ENCODE peak calls at places on chromosomes 7 and 10, in five cellular contexts. One of them, this sample, is unnamed.

GRCh38 chr10:44978570-44979280 is at the start of gene DEPP1:
- DNase-seq in dorsolateral prefrontal cortex: peak
- DNase-seq in neuronal stem cell: no peak
- DNase-seq in WTC11: peak
- DNase-seq in GM13976: peak
- DNase-seq in this sample: peak

GRCh38 chr7:46089281-46089680 is 168.2 kb upstream of the IGFBP3 start:
- DNase-seq in dorsolateral prefrontal cortex: no peak
- DNase-seq in GM13976: no peak
- DNase-seq in WTC11: no peak
- DNase-seq in neuronal stem cell: no peak
- DNase-seq in this sample: no peak

GRCh38 chr7:44384586-44385383 is 59.4 kb upstream of the CAMK2B start:
- DNase-seq in dorsolateral prefrontal cortex: no peak
- DNase-seq in neuronal stem cell: no peak
- DNase-seq in WTC11: no peak
- DNase-seq in GM13976: no peak
- DNase-seq in this sample: no peak

GRCh38 chr7:3722396-3722846 is 421.4 kb downstream of the SDK1 start:
- DNase-seq in GM13976: no peak
- DNase-seq in dorsolateral prefrontal cortex: no peak
- DNase-seq in WTC11: peak
- DNase-seq in neuronal stem cell: peak
- DNase-seq in this sample: no peak

GRCh38 chr10:119502214-119502613 is 40.3 kb downstream of the RGS10 start:
- DNase-seq in dorsolateral prefrontal cortex: no peak
- DNase-seq in neuronal stem cell: no peak
- DNase-seq in WTC11: no peak
- DNase-seq in GM13976: peak
- DNase-seq in this sample: peak

GRCh38 chr10:127906548-127907377 is at the start of gene PTPRE:
- DNase-seq in GM13976: peak
- DNase-seq in neuronal stem cell: peak
- DNase-seq in dorsolateral prefrontal cortex: peak
- DNase-seq in WTC11: peak
- DNase-seq in this sample: peak

GRCh38 chr10:133379152-133379800 is at the start of gene PAOX:
- DNase-seq in neuronal stem cell: peak
- DNase-seq in dorsolateral prefrontal cortex: peak
- DNase-seq in WTC11: peak
- DNase-seq in GM13976: peak
- DNase-seq in this sample: peak

GRCh38 chr7:46387646-46388045 is 466.6 kb upstream of the IGFBP3 start:
- DNase-seq in GM13976: no peak
- DNase-seq in dorsolateral prefrontal cortex: no peak
- DNase-seq in WTC11: no peak
- DNase-seq in neuronal stem cell: no peak
- DNase-seq in this sample: no peak

GRCh38 chr7:27108390-27109127 is 6.1 kb upstream of the HOXA2 start:
- DNase-seq in neuronal stem cell: no peak
- DNase-seq in GM13976: no peak
- DNase-seq in dorsolateral prefrontal cortex: no peak
- DNase-seq in WTC11: peak
- DNase-seq in this sample: no peak

GRCh38 chr7:51121945-51122425 is 194.6 kb downstream of the COBL start:
- DNase-seq in dorsolateral prefrontal cortex: no peak
- DNase-seq in neuronal stem cell: peak
- DNase-seq in WTC11: no peak
- DNase-seq in GM13976: no peak
- DNase-seq in this sample: no peak

GRCh38 chr10:119165171-119166110 is at the start of gene SFXN4:
- DNase-seq in GM13976: peak
- DNase-seq in neuronal stem cell: peak
- DNase-seq in WTC11: peak
- DNase-seq in dorsolateral prefrontal cortex: peak
- DNase-seq in this sample: peak

GRCh38 chr7:106167439-106168136 is 55.5 kb upstream of the SYPL1 start:
- DNase-seq in WTC11: no peak
- DNase-seq in neuronal stem cell: no peak
- DNase-seq in GM13976: no peak
- DNase-seq in dorsolateral prefrontal cortex: no peak
- DNase-seq in this sample: no peak

GRCh38 chr7:18505870-18506460 is 10.4 kb downstream of the HDAC9 start:
- DNase-seq in GM13976: peak
- DNase-seq in dorsolateral prefrontal cortex: no peak
- DNase-seq in neuronal stem cell: no peak
- DNase-seq in WTC11: no peak
- DNase-seq in this sample: no peak

GRCh38 chr10:52213511-52213831 is 100.6 kb upstream of the DKK1 start:
- DNase-seq in dorsolateral prefrontal cortex: no peak
- DNase-seq in neuronal stem cell: peak
- DNase-seq in WTC11: no peak
- DNase-seq in GM13976: no peak
- DNase-seq in this sample: no peak

GRCh38 chr7:117413160-117413559 is 14.1 kb downstream of the ASZ1 start:
- DNase-seq in neuronal stem cell: no peak
- DNase-seq in dorsolateral prefrontal cortex: no peak
- DNase-seq in WTC11: no peak
- DNase-seq in GM13976: no peak
- DNase-seq in this sample: no peak

GRCh38 chr10:4820804-4821401 is 5.1 kb upstream of the AKR1E2 start:
- DNase-seq in GM13976: no peak
- DNase-seq in WTC11: no peak
- DNase-seq in neuronal stem cell: no peak
- DNase-seq in dorsolateral prefrontal cortex: no peak
- DNase-seq in this sample: no peak

GRCh38 chr10:123906884-123907652 is 15.5 kb upstream of the CPXM2 start:
- DNase-seq in WTC11: no peak
- DNase-seq in dorsolateral prefrontal cortex: no peak
- DNase-seq in GM13976: no peak
- DNase-seq in neuronal stem cell: no peak
- DNase-seq in this sample: no peak

GRCh38 chr7:55375237-55375636 is 10.1 kb downstream of the LANCL2 start:
- DNase-seq in GM13976: no peak
- DNase-seq in neuronal stem cell: no peak
- DNase-seq in dorsolateral prefrontal cortex: no peak
- DNase-seq in WTC11: no peak
- DNase-seq in this sample: no peak

GRCh38 chr10:119542990-119543813 is 683 bp upstream of the RGS10 start:
- DNase-seq in dorsolateral prefrontal cortex: no peak
- DNase-seq in GM13976: peak
- DNase-seq in WTC11: peak
- DNase-seq in neuronal stem cell: peak
- DNase-seq in this sample: peak

GRCh38 chr7:55348502-55348901 is 16.6 kb upstream of the LANCL2 start:
- DNase-seq in GM13976: no peak
- DNase-seq in neuronal stem cell: no peak
- DNase-seq in WTC11: no peak
- DNase-seq in dorsolateral prefrontal cortex: no peak
- DNase-seq in this sample: no peak

GRCh38 chr7:45872116-45873034 is 507 bp downstream of the CCDC201 start:
- DNase-seq in neuronal stem cell: peak
- DNase-seq in WTC11: peak
- DNase-seq in dorsolateral prefrontal cortex: no peak
- DNase-seq in GM13976: no peak
- DNase-seq in this sample: no peak

GRCh38 chr10:109429956-109430760 is 493.2 kb downstream of the XPNPEP1 start:
- DNase-seq in GM13976: no peak
- DNase-seq in dorsolateral prefrontal cortex: no peak
- DNase-seq in neuronal stem cell: no peak
- DNase-seq in WTC11: no peak
- DNase-seq in this sample: no peak

GRCh38 chr7:141133646-141134045 is 59.8 kb downstream of the TMEM178B start:
- DNase-seq in dorsolateral prefrontal cortex: no peak
- DNase-seq in WTC11: no peak
- DNase-seq in GM13976: no peak
- DNase-seq in neuronal stem cell: no peak
- DNase-seq in this sample: no peak

GRCh38 chr10:114367676-114368391 is 36.5 kb downstream of the AFAP1L2 start:
- DNase-seq in neuronal stem cell: no peak
- DNase-seq in dorsolateral prefrontal cortex: no peak
- DNase-seq in WTC11: no peak
- DNase-seq in GM13976: no peak
- DNase-seq in this sample: no peak

GRCh38 chr7:16647435-16647960 is 1.5 kb downstream of the BZW2 start:
- DNase-seq in WTC11: no peak
- DNase-seq in dorsolateral prefrontal cortex: no peak
- DNase-seq in GM13976: no peak
- DNase-seq in neuronal stem cell: no peak
- DNase-seq in this sample: no peak

GRCh38 chr10:24382979-24383663 is 174.2 kb downstream of the KIAA1217 start:
- DNase-seq in GM13976: peak
- DNase-seq in neuronal stem cell: no peak
- DNase-seq in dorsolateral prefrontal cortex: no peak
- DNase-seq in WTC11: peak
- DNase-seq in this sample: peak

GRCh38 chr7:9846902-9847301 is 1126.8 kb upstream of the PHF14 start:
- DNase-seq in neuronal stem cell: no peak
- DNase-seq in GM13976: no peak
- DNase-seq in dorsolateral prefrontal cortex: no peak
- DNase-seq in WTC11: no peak
- DNase-seq in this sample: no peak

GRCh38 chr10:12971001-12971788 is 30.3 kb downstream of the CCDC3 start:
- DNase-seq in GM13976: no peak
- DNase-seq in dorsolateral prefrontal cortex: no peak
- DNase-seq in WTC11: no peak
- DNase-seq in neuronal stem cell: no peak
- DNase-seq in this sample: no peak

GRCh38 chr10:63057509-63057908 is 75.6 kb upstream of the NRBF2 start:
- DNase-seq in neuronal stem cell: no peak
- DNase-seq in dorsolateral prefrontal cortex: no peak
- DNase-seq in WTC11: peak
- DNase-seq in GM13976: no peak
- DNase-seq in this sample: no peak

GRCh38 chr7:75881436-75882095 is 2.7 kb downstream of the RHBDD2 start:
- DNase-seq in dorsolateral prefrontal cortex: no peak
- DNase-seq in GM13976: no peak
- DNase-seq in neuronal stem cell: no peak
- DNase-seq in WTC11: no peak
- DNase-seq in this sample: no peak

GRCh38 chr7:137890449-137890916 is 43.7 kb upstream of the DGKI start:
- DNase-seq in WTC11: no peak
- DNase-seq in GM13976: no peak
- DNase-seq in neuronal stem cell: no peak
- DNase-seq in dorsolateral prefrontal cortex: no peak
- DNase-seq in this sample: no peak

This sample was measured in GM20000.